ENCODE peak calls at places on chromosomes 2 and 18, in nine cellular contexts. One of them, this sample, is unnamed.

GRCh38 chr2:128309341-128310093 is 9.2 kb downstream of the HS6ST1 start:
- DNase-seq in NCI-H2081: peak
- DNase-seq in HT1080: no peak
- DNase-seq in NCI-H2029: peak
- DNase-seq in amniotic stem cell: no peak
- DNase-seq in kidney epithelial cell: no peak
- DNase-seq in stimulated activated CD8-positive, alpha-beta memory T cell treated with anti-CD3 and anti-CD28 coated beads, Interleukin-2, amount 100 ng/mL, for 48 hours: no peak
- DNase-seq in C1 segment of cervical spinal cord: no peak
- DNase-seq in nucleus accumbens: no peak
- DNase-seq in this sample: no peak

GRCh38 chr18:7914834-7915670 is 347.9 kb downstream of the PTPRM start:
- DNase-seq in NCI-H2081: no peak
- DNase-seq in HT1080: no peak
- DNase-seq in NCI-H2029: no peak
- DNase-seq in amniotic stem cell: no peak
- DNase-seq in kidney epithelial cell: no peak
- DNase-seq in stimulated activated CD8-positive, alpha-beta memory T cell treated with anti-CD3 and anti-CD28 coated beads, Interleukin-2, amount 100 ng/mL, for 48 hours: no peak
- DNase-seq in C1 segment of cervical spinal cord: no peak
- DNase-seq in nucleus accumbens: no peak
- DNase-seq in this sample: no peak

GRCh38 chr2:100104718-100105677 is 37.4 kb downstream of the AFF3 start:
- DNase-seq in NCI-H2081: no peak
- DNase-seq in HT1080: peak
- DNase-seq in NCI-H2029: no peak
- DNase-seq in amniotic stem cell: no peak
- DNase-seq in kidney epithelial cell: no peak
- DNase-seq in stimulated activated CD8-positive, alpha-beta memory T cell treated with anti-CD3 and anti-CD28 coated beads, Interleukin-2, amount 100 ng/mL, for 48 hours: no peak
- DNase-seq in C1 segment of cervical spinal cord: no peak
- DNase-seq in nucleus accumbens: no peak
- DNase-seq in this sample: no peak

GRCh38 chr2:12469053-12469625 is 247.6 kb upstream of the TRIB2 start:
- DNase-seq in NCI-H2081: no peak
- DNase-seq in HT1080: no peak
- DNase-seq in NCI-H2029: no peak
- DNase-seq in amniotic stem cell: no peak
- DNase-seq in kidney epithelial cell: no peak
- DNase-seq in stimulated activated CD8-positive, alpha-beta memory T cell treated with anti-CD3 and anti-CD28 coated beads, Interleukin-2, amount 100 ng/mL, for 48 hours: no peak
- DNase-seq in C1 segment of cervical spinal cord: no peak
- DNase-seq in nucleus accumbens: no peak
- DNase-seq in this sample: no peak

GRCh38 chr2:137183206-137183605 is 417.9 kb downstream of the THSD7B start:
- DNase-seq in NCI-H2081: no peak
- DNase-seq in HT1080: no peak
- DNase-seq in NCI-H2029: no peak
- DNase-seq in amniotic stem cell: no peak
- DNase-seq in kidney epithelial cell: no peak
- DNase-seq in stimulated activated CD8-positive, alpha-beta memory T cell treated with anti-CD3 and anti-CD28 coated beads, Interleukin-2, amount 100 ng/mL, for 48 hours: no peak
- DNase-seq in C1 segment of cervical spinal cord: no peak
- DNase-seq in nucleus accumbens: no peak
- DNase-seq in this sample: no peak

GRCh38 chr18:74378179-74378682 is 62.6 kb downstream of the C18orf63 start:
- DNase-seq in NCI-H2081: no peak
- DNase-seq in HT1080: peak
- DNase-seq in NCI-H2029: no peak
- DNase-seq in amniotic stem cell: no peak
- DNase-seq in kidney epithelial cell: no peak
- DNase-seq in stimulated activated CD8-positive, alpha-beta memory T cell treated with anti-CD3 and anti-CD28 coated beads, Interleukin-2, amount 100 ng/mL, for 48 hours: no peak
- DNase-seq in C1 segment of cervical spinal cord: no peak
- DNase-seq in nucleus accumbens: no peak
- DNase-seq in this sample: no peak

GRCh38 chr18:49656098-49656591 is 94.3 kb downstream of the LIPG start:
- DNase-seq in NCI-H2081: no peak
- DNase-seq in HT1080: peak
- DNase-seq in NCI-H2029: no peak
- DNase-seq in amniotic stem cell: no peak
- DNase-seq in kidney epithelial cell: peak
- DNase-seq in stimulated activated CD8-positive, alpha-beta memory T cell treated with anti-CD3 and anti-CD28 coated beads, Interleukin-2, amount 100 ng/mL, for 48 hours: no peak
- DNase-seq in C1 segment of cervical spinal cord: no peak
- DNase-seq in nucleus accumbens: no peak
- DNase-seq in this sample: no peak

GRCh38 chr18:78911751-78912283 is 67.8 kb upstream of the SALL3 start:
- DNase-seq in NCI-H2081: no peak
- DNase-seq in HT1080: no peak
- DNase-seq in NCI-H2029: no peak
- DNase-seq in amniotic stem cell: no peak
- DNase-seq in kidney epithelial cell: no peak
- DNase-seq in stimulated activated CD8-positive, alpha-beta memory T cell treated with anti-CD3 and anti-CD28 coated beads, Interleukin-2, amount 100 ng/mL, for 48 hours: no peak
- DNase-seq in C1 segment of cervical spinal cord: no peak
- DNase-seq in nucleus accumbens: no peak
- DNase-seq in this sample: no peak

GRCh38 chr2:102839668-102840388 is 78.0 kb downstream of the TMEM182 start:
- DNase-seq in NCI-H2081: peak
- DNase-seq in HT1080: peak
- DNase-seq in NCI-H2029: peak
- DNase-seq in amniotic stem cell: peak
- DNase-seq in kidney epithelial cell: no peak
- DNase-seq in stimulated activated CD8-positive, alpha-beta memory T cell treated with anti-CD3 and anti-CD28 coated beads, Interleukin-2, amount 100 ng/mL, for 48 hours: peak
- DNase-seq in C1 segment of cervical spinal cord: no peak
- DNase-seq in nucleus accumbens: no peak
- DNase-seq in this sample: peak

GRCh38 chr18:42525905-42526304 is 570.9 kb downstream of the PIK3C3 start:
- DNase-seq in NCI-H2081: no peak
- DNase-seq in HT1080: no peak
- DNase-seq in NCI-H2029: no peak
- DNase-seq in amniotic stem cell: no peak
- DNase-seq in kidney epithelial cell: no peak
- DNase-seq in stimulated activated CD8-positive, alpha-beta memory T cell treated with anti-CD3 and anti-CD28 coated beads, Interleukin-2, amount 100 ng/mL, for 48 hours: no peak
- DNase-seq in C1 segment of cervical spinal cord: no peak
- DNase-seq in nucleus accumbens: no peak
- DNase-seq in this sample: no peak

GRCh38 chr2:70709275-70709674 is 58.7 kb downstream of the ADD2 start:
- DNase-seq in NCI-H2081: no peak
- DNase-seq in HT1080: peak
- DNase-seq in NCI-H2029: no peak
- DNase-seq in amniotic stem cell: no peak
- DNase-seq in kidney epithelial cell: no peak
- DNase-seq in stimulated activated CD8-positive, alpha-beta memory T cell treated with anti-CD3 and anti-CD28 coated beads, Interleukin-2, amount 100 ng/mL, for 48 hours: no peak
- DNase-seq in C1 segment of cervical spinal cord: no peak
- DNase-seq in nucleus accumbens: no peak
- DNase-seq in this sample: peak

GRCh38 chr18:63299837-63300787 is 19.5 kb downstream of the BCL2 start:
- DNase-seq in NCI-H2081: no peak
- DNase-seq in HT1080: no peak
- DNase-seq in NCI-H2029: no peak
- DNase-seq in amniotic stem cell: no peak
- DNase-seq in kidney epithelial cell: no peak
- DNase-seq in stimulated activated CD8-positive, alpha-beta memory T cell treated with anti-CD3 and anti-CD28 coated beads, Interleukin-2, amount 100 ng/mL, for 48 hours: no peak
- DNase-seq in C1 segment of cervical spinal cord: no peak
- DNase-seq in nucleus accumbens: no peak
- DNase-seq in this sample: no peak

GRCh38 chr2:138676654-138677053 is 103.5 kb downstream of the NXPH2 start:
- DNase-seq in NCI-H2081: no peak
- DNase-seq in HT1080: no peak
- DNase-seq in NCI-H2029: no peak
- DNase-seq in amniotic stem cell: no peak
- DNase-seq in kidney epithelial cell: peak
- DNase-seq in stimulated activated CD8-positive, alpha-beta memory T cell treated with anti-CD3 and anti-CD28 coated beads, Interleukin-2, amount 100 ng/mL, for 48 hours: no peak
- DNase-seq in C1 segment of cervical spinal cord: no peak
- DNase-seq in nucleus accumbens: no peak
- DNase-seq in this sample: no peak

GRCh38 chr2:68537872-68538271 is 70.5 kb downstream of the APLF start:
- DNase-seq in NCI-H2081: no peak
- DNase-seq in HT1080: no peak
- DNase-seq in NCI-H2029: no peak
- DNase-seq in amniotic stem cell: no peak
- DNase-seq in kidney epithelial cell: no peak
- DNase-seq in stimulated activated CD8-positive, alpha-beta memory T cell treated with anti-CD3 and anti-CD28 coated beads, Interleukin-2, amount 100 ng/mL, for 48 hours: no peak
- DNase-seq in C1 segment of cervical spinal cord: no peak
- DNase-seq in nucleus accumbens: no peak
- DNase-seq in this sample: no peak

GRCh38 chr2:232103140-232103737 is 141.7 kb downstream of the DIS3L2 start:
- DNase-seq in NCI-H2081: no peak
- DNase-seq in HT1080: no peak
- DNase-seq in NCI-H2029: no peak
- DNase-seq in amniotic stem cell: no peak
- DNase-seq in kidney epithelial cell: no peak
- DNase-seq in stimulated activated CD8-positive, alpha-beta memory T cell treated with anti-CD3 and anti-CD28 coated beads, Interleukin-2, amount 100 ng/mL, for 48 hours: no peak
- DNase-seq in C1 segment of cervical spinal cord: no peak
- DNase-seq in nucleus accumbens: no peak
- DNase-seq in this sample: peak

GRCh38 chr2:68379184-68379708 is 14.2 kb downstream of the PLEK start:
- DNase-seq in NCI-H2081: no peak
- DNase-seq in HT1080: no peak
- DNase-seq in NCI-H2029: no peak
- DNase-seq in amniotic stem cell: no peak
- DNase-seq in kidney epithelial cell: no peak
- DNase-seq in stimulated activated CD8-positive, alpha-beta memory T cell treated with anti-CD3 and anti-CD28 coated beads, Interleukin-2, amount 100 ng/mL, for 48 hours: no peak
- DNase-seq in C1 segment of cervical spinal cord: no peak
- DNase-seq in nucleus accumbens: no peak
- DNase-seq in this sample: no peak

GRCh38 chr2:241584446-241584845 is 25.9 kb downstream of the BOK start:
- DNase-seq in NCI-H2081: no peak
- DNase-seq in HT1080: peak
- DNase-seq in NCI-H2029: no peak
- DNase-seq in amniotic stem cell: no peak
- DNase-seq in kidney epithelial cell: no peak
- DNase-seq in stimulated activated CD8-positive, alpha-beta memory T cell treated with anti-CD3 and anti-CD28 coated beads, Interleukin-2, amount 100 ng/mL, for 48 hours: no peak
- DNase-seq in C1 segment of cervical spinal cord: no peak
- DNase-seq in nucleus accumbens: no peak
- DNase-seq in this sample: peak

GRCh38 chr2:194333091-194333490 is 1323.9 kb upstream of the SLC39A10 start:
- DNase-seq in NCI-H2081: no peak
- DNase-seq in HT1080: no peak
- DNase-seq in NCI-H2029: no peak
- DNase-seq in amniotic stem cell: no peak
- DNase-seq in kidney epithelial cell: no peak
- DNase-seq in stimulated activated CD8-positive, alpha-beta memory T cell treated with anti-CD3 and anti-CD28 coated beads, Interleukin-2, amount 100 ng/mL, for 48 hours: no peak
- DNase-seq in C1 segment of cervical spinal cord: no peak
- DNase-seq in nucleus accumbens: no peak
- DNase-seq in this sample: no peak

GRCh38 chr2:165312999-165313398 is 73.8 kb downstream of the SCN2A start:
- DNase-seq in NCI-H2081: no peak
- DNase-seq in HT1080: no peak
- DNase-seq in NCI-H2029: no peak
- DNase-seq in amniotic stem cell: no peak
- DNase-seq in kidney epithelial cell: no peak
- DNase-seq in stimulated activated CD8-positive, alpha-beta memory T cell treated with anti-CD3 and anti-CD28 coated beads, Interleukin-2, amount 100 ng/mL, for 48 hours: no peak
- DNase-seq in C1 segment of cervical spinal cord: no peak
- DNase-seq in nucleus accumbens: no peak
- DNase-seq in this sample: no peak

GRCh38 chr2:178301595-178302324 is 107.4 kb downstream of the OSBPL6 start:
- DNase-seq in NCI-H2081: no peak
- DNase-seq in HT1080: no peak
- DNase-seq in NCI-H2029: no peak
- DNase-seq in amniotic stem cell: no peak
- DNase-seq in kidney epithelial cell: no peak
- DNase-seq in stimulated activated CD8-positive, alpha-beta memory T cell treated with anti-CD3 and anti-CD28 coated beads, Interleukin-2, amount 100 ng/mL, for 48 hours: no peak
- DNase-seq in C1 segment of cervical spinal cord: no peak
- DNase-seq in nucleus accumbens: no peak
- DNase-seq in this sample: no peak

GRCh38 chr18:48455555-48456478 is 46.6 kb upstream of the ZBTB7C start:
- DNase-seq in NCI-H2081: no peak
- DNase-seq in HT1080: peak
- DNase-seq in NCI-H2029: no peak
- DNase-seq in amniotic stem cell: peak
- DNase-seq in kidney epithelial cell: peak
- DNase-seq in stimulated activated CD8-positive, alpha-beta memory T cell treated with anti-CD3 and anti-CD28 coated beads, Interleukin-2, amount 100 ng/mL, for 48 hours: peak
- DNase-seq in C1 segment of cervical spinal cord: no peak
- DNase-seq in nucleus accumbens: no peak
- DNase-seq in this sample: peak

GRCh38 chr2:101330253-101330921 is 21.9 kb upstream of the RNF149 start:
- DNase-seq in NCI-H2081: no peak
- DNase-seq in HT1080: peak
- DNase-seq in NCI-H2029: no peak
- DNase-seq in amniotic stem cell: no peak
- DNase-seq in kidney epithelial cell: no peak
- DNase-seq in stimulated activated CD8-positive, alpha-beta memory T cell treated with anti-CD3 and anti-CD28 coated beads, Interleukin-2, amount 100 ng/mL, for 48 hours: no peak
- DNase-seq in C1 segment of cervical spinal cord: peak
- DNase-seq in nucleus accumbens: peak
- DNase-seq in this sample: peak

GRCh38 chr18:77102246-77103040 is 30.1 kb downstream of the MBP start:
- DNase-seq in NCI-H2081: no peak
- DNase-seq in HT1080: peak
- DNase-seq in NCI-H2029: no peak
- DNase-seq in amniotic stem cell: peak
- DNase-seq in kidney epithelial cell: no peak
- DNase-seq in stimulated activated CD8-positive, alpha-beta memory T cell treated with anti-CD3 and anti-CD28 coated beads, Interleukin-2, amount 100 ng/mL, for 48 hours: no peak
- DNase-seq in C1 segment of cervical spinal cord: no peak
- DNase-seq in nucleus accumbens: no peak
- DNase-seq in this sample: peak

GRCh38 chr18:58669731-58670379 is 1.4 kb upstream of the MALT1 start:
- DNase-seq in NCI-H2081: peak
- DNase-seq in HT1080: peak
- DNase-seq in NCI-H2029: peak
- DNase-seq in amniotic stem cell: no peak
- DNase-seq in kidney epithelial cell: peak
- DNase-seq in stimulated activated CD8-positive, alpha-beta memory T cell treated with anti-CD3 and anti-CD28 coated beads, Interleukin-2, amount 100 ng/mL, for 48 hours: no peak
- DNase-seq in C1 segment of cervical spinal cord: no peak
- DNase-seq in nucleus accumbens: no peak
- DNase-seq in this sample: peak

GRCh38 chr2:159513745-159514144 is 102.6 kb downstream of the BAZ2B start:
- DNase-seq in NCI-H2081: no peak
- DNase-seq in HT1080: no peak
- DNase-seq in NCI-H2029: no peak
- DNase-seq in amniotic stem cell: no peak
- DNase-seq in kidney epithelial cell: no peak
- DNase-seq in stimulated activated CD8-positive, alpha-beta memory T cell treated with anti-CD3 and anti-CD28 coated beads, Interleukin-2, amount 100 ng/mL, for 48 hours: no peak
- DNase-seq in C1 segment of cervical spinal cord: no peak
- DNase-seq in nucleus accumbens: no peak
- DNase-seq in this sample: no peak

GRCh38 chr2:85429213-85429923 is 10.9 kb downstream of the SH2D6 start:
- DNase-seq in NCI-H2081: no peak
- DNase-seq in HT1080: no peak
- DNase-seq in NCI-H2029: no peak
- DNase-seq in amniotic stem cell: no peak
- DNase-seq in kidney epithelial cell: no peak
- DNase-seq in stimulated activated CD8-positive, alpha-beta memory T cell treated with anti-CD3 and anti-CD28 coated beads, Interleukin-2, amount 100 ng/mL, for 48 hours: no peak
- DNase-seq in C1 segment of cervical spinal cord: no peak
- DNase-seq in nucleus accumbens: no peak
- DNase-seq in this sample: no peak

GRCh38 chr2:20169796-20170467 is 55.0 kb downstream of the SDC1 start:
- DNase-seq in NCI-H2081: no peak
- DNase-seq in HT1080: no peak
- DNase-seq in NCI-H2029: no peak
- DNase-seq in amniotic stem cell: no peak
- DNase-seq in kidney epithelial cell: no peak
- DNase-seq in stimulated activated CD8-positive, alpha-beta memory T cell treated with anti-CD3 and anti-CD28 coated beads, Interleukin-2, amount 100 ng/mL, for 48 hours: no peak
- DNase-seq in C1 segment of cervical spinal cord: no peak
- DNase-seq in nucleus accumbens: no peak
- DNase-seq in this sample: peak

GRCh38 chr2:47519147-47519537 is 116.2 kb downstream of the MSH2 start:
- DNase-seq in NCI-H2081: no peak
- DNase-seq in HT1080: no peak
- DNase-seq in NCI-H2029: no peak
- DNase-seq in amniotic stem cell: no peak
- DNase-seq in kidney epithelial cell: no peak
- DNase-seq in stimulated activated CD8-positive, alpha-beta memory T cell treated with anti-CD3 and anti-CD28 coated beads, Interleukin-2, amount 100 ng/mL, for 48 hours: no peak
- DNase-seq in C1 segment of cervical spinal cord: no peak
- DNase-seq in nucleus accumbens: no peak
- DNase-seq in this sample: no peak

GRCh38 chr18:68564961-68565360 is 149.9 kb downstream of the TMX3 start:
- DNase-seq in NCI-H2081: no peak
- DNase-seq in HT1080: no peak
- DNase-seq in NCI-H2029: no peak
- DNase-seq in amniotic stem cell: no peak
- DNase-seq in kidney epithelial cell: no peak
- DNase-seq in stimulated activated CD8-positive, alpha-beta memory T cell treated with anti-CD3 and anti-CD28 coated beads, Interleukin-2, amount 100 ng/mL, for 48 hours: no peak
- DNase-seq in C1 segment of cervical spinal cord: no peak
- DNase-seq in nucleus accumbens: no peak
- DNase-seq in this sample: peak

GRCh38 chr2:46942143-46942526 is 26.5 kb upstream of the MCFD2 start:
- DNase-seq in NCI-H2081: no peak
- DNase-seq in HT1080: no peak
- DNase-seq in NCI-H2029: no peak
- DNase-seq in amniotic stem cell: no peak
- DNase-seq in kidney epithelial cell: no peak
- DNase-seq in stimulated activated CD8-positive, alpha-beta memory T cell treated with anti-CD3 and anti-CD28 coated beads, Interleukin-2, amount 100 ng/mL, for 48 hours: peak
- DNase-seq in C1 segment of cervical spinal cord: no peak
- DNase-seq in nucleus accumbens: no peak
- DNase-seq in this sample: no peak

GRCh38 chr2:101768480-101769077 is 71.1 kb downstream of the MAP4K4 start:
- DNase-seq in NCI-H2081: no peak
- DNase-seq in HT1080: no peak
- DNase-seq in NCI-H2029: no peak
- DNase-seq in amniotic stem cell: no peak
- DNase-seq in kidney epithelial cell: no peak
- DNase-seq in stimulated activated CD8-positive, alpha-beta memory T cell treated with anti-CD3 and anti-CD28 coated beads, Interleukin-2, amount 100 ng/mL, for 48 hours: no peak
- DNase-seq in C1 segment of cervical spinal cord: no peak
- DNase-seq in nucleus accumbens: no peak
- DNase-seq in this sample: no peak

This sample was measured in fibroblast of pulmonary artery.